ENCODE peak calls at places on chromosomes 4 and X, in four cellular contexts. J is H1, G is psoas muscle, V is IMR-90. B is an unnamed sample.
A peak's percentile ranks its signal among the peaks of the same experiment; 100 is the strongest.

GRCh38 chr4:136281889-136282288 is 1250.4 kb downstream of the PCDH18 start:
- DNase-seq in G (no peak), V (no peak), J (no peak), B (no peak)

GRCh38 chr4:1329408-1330371 is 17.3 kb upstream of the UVSSA start:
- DNase-seq in V (no peak), J (no peak), G (peak; percentile 67), B (peak; percentile 51)

GRCh38 chrX:150007356-150007755 is 69.1 kb upstream of the EOLA2 start:
- DNase-seq in V (no peak), G (no peak), J (no peak), B (no peak)

GRCh38 chr4:13627185-13627605 is 330 bp downstream of the BOD1L1 start:
- DNase-seq in V (no peak), J (no peak), G (peak; percentile 56), B (no peak)

GRCh38 chr4:144861471-144861870 is 215.5 kb downstream of the HHIP start:
- DNase-seq in V (no peak), G (no peak), J (no peak), B (no peak)

GRCh38 chr4:183261953-183262775 is 57.9 kb downstream of the CLDN22 start:
- DNase-seq in G (peak; percentile 83), V (peak; percentile 80), J (peak; percentile 89), B (peak; percentile 34)

GRCh38 chr4:1166509-1167243 is 5.7 kb downstream of the SPON2 start:
- DNase-seq in J (no peak), V (no peak), G (no peak), B (no peak)

GRCh38 chrX:40651620-40652223 is 4.4 kb upstream of the CXorf38 start:
- DNase-seq in G (peak; percentile 67), J (peak; percentile 53), V (peak; percentile 65), B (peak; percentile 37)

GRCh38 chr4:128354205-128354821 is 66.7 kb upstream of the PGRMC2 start:
- DNase-seq in J (no peak), G (no peak), V (peak; percentile 97), B (no peak)

GRCh38 chr4:122661661-122662160 is 40.8 kb upstream of the IL21 start:
- DNase-seq in J (no peak), V (peak; percentile 20), G (no peak), B (no peak)

GRCh38 chrX:92260102-92260501 is 480.9 kb downstream of the PCDH11X start:
- DNase-seq in G (no peak), J (no peak), V (no peak), B (no peak)

GRCh38 chrX:48521353-48522243 is at the start of gene EBP:
- DNase-seq in J (peak; percentile 88), V (peak; percentile 77), G (peak; percentile 91), B (peak; percentile 89)

GRCh38 chrX:109874548-109874947 is 128.4 kb upstream of the TMEM164 start:
- DNase-seq in J (no peak), G (no peak), V (no peak), B (no peak)

GRCh38 chr4:79209822-79210635 is 115.8 kb downstream of the NAA11 start:
- DNase-seq in J (no peak), G (peak; percentile 25), V (no peak), B (no peak)

GRCh38 chr4:22897520-22898108 is 204.9 kb downstream of the GBA3 start:
- DNase-seq in V (peak; percentile 5), G (no peak), J (peak; percentile 63), B (no peak)

GRCh38 chrX:24860140-24860539 is 155.6 kb downstream of the ARX start:
- DNase-seq in G (no peak), V (peak; percentile 6), J (no peak), B (no peak)

GRCh38 chrX:16946971-16947562 is 609 bp downstream of the REPS2 start:
- DNase-seq in G (peak; percentile 52), J (no peak), V (no peak), B (peak; percentile 3)

GRCh38 chrX:87621697-87622096 is 104.1 kb downstream of the KLHL4 start:
- DNase-seq in V (no peak), G (no peak), J (no peak), B (no peak)

GRCh38 chr4:161256716-161257115 is 907.1 kb downstream of the FSTL5 start:
- DNase-seq in G (no peak), V (no peak), J (no peak), B (no peak)

DNA sequence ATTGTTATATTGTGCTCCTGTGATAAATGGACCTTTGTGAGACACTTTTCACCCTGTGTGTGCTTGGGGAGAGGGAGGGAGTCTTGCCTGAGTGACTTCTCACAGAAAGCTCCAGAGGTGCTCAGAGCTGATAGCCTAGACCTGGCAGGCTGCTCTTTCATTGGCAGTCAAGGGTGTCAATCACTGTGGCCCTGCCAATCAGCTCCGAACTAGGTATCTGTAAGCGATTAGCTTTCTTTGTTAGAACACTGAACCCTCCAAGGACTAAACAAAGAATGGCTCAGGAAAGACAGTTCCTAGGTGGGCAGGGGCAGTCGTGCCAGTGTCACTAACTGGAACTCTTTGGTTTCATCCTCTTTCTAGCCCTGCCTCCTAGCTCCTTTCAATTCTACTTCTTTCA is 2.7 kb upstream of the NALF2 start:
- DNase-seq in J (peak; percentile 65), G (no peak), V (no peak), B (no peak)
- H3K9me3 ChIP-seq in J (no peaks in the 10 kb centered on the region), G (no peaks in the 10 kb centered on the region), V (peaks cover 2% of the 10 kb centered on the region), B (no peaks in the 10 kb centered on the region)

GRCh38 chr4:33395731-33396485 is 2675.7 kb downstream of the PCDH7 start:
- DNase-seq in J (no peak), V (no peak), G (no peak), B (no peak)
- H3K9me3 ChIP-seq in J (peaks cover 4% of the 10 kb centered on the region), V (peaks cover 6% of the 10 kb centered on the region), G (peaks cover 3% of the 10 kb centered on the region), B (no peaks in the 10 kb centered on the region)

DNA sequence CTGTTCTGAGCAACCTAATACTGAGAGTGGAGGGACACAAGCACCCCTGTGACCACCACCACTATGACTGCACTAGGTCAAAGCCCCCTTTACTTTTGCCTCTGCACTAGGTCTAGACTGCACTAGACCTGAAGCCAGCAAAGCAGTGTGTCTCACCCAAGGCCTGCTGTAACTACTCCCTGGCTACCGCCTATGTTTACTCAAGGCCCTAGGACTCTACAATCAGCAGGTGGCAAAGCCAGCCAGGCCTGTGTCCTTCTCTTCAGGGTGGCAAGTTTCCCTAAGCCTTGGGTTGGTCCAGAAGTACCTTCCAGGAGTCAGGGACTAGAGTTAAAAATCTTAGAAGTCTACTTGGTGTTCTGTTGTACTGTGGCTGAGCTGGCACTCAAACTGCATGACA is 15.9 kb downstream of the RAB33B start:
- DNase-seq in V (no peak), G (no peak), J (no peak), B (no peak)
- H3K9me3 ChIP-seq in V (peaks cover 8% of the 10 kb centered on the region), G (peaks cover 12% of the 10 kb centered on the region), J (no peaks in the 10 kb centered on the region), B (no peaks in the 10 kb centered on the region)

DNA sequence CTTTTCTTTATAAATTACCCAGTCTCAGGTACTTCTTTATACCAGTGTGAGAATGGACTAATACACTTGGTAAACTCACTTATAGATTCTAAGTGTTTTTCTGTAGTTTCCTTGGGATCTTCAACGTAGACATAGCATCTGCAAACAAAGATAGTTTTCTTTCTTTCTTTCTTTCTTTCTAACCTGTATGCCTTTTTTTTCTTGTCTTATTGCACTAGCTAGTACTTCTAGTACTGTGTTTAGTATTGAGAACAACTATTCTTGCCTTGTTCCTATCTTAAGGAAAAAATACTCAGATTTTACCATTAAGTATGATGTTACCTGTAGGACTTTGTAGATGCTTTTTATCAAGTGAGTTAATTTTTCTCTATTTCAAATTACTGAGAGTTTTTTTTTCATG is 102.2 kb downstream of the EDA start:
- DNase-seq in J (no peak), G (no peak), V (no peak), B (no peak)
- H3K9me3 ChIP-seq in J (peaks cover 4% of the 10 kb centered on the region), G (peaks cover 25% of the 10 kb centered on the region), V (peaks cover 3% of the 10 kb centered on the region), B (no peaks in the 10 kb centered on the region)

DNA sequence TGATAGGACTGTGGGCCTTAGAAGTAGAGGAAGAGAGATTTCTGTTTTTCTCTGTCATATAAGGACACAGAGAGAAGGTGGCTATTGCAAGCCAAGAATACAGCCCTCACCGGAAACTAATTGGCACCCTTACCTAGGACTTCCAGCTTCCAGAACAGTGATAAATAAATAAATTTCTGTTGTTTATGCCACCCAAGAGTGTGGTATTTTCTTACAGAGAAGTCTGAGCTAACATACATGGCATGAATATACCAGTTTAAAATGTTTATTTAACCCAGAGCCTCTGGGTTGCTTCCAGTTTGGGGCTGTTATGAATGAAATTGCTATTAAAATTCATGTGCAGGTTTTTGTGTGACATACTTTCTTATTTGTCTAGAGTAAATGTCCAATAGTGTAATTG is 654.0 kb upstream of the ATOH1 start:
- DNase-seq in G (no peak), V (no peak), J (no peak), B (no peak)
- H3K9me3 ChIP-seq in G (no peaks in the 10 kb centered on the region), V (no peaks in the 10 kb centered on the region), J (no peaks in the 10 kb centered on the region), B (no peaks in the 10 kb centered on the region)

GRCh38 chr4:28490669-28491068 is 1630.0 kb downstream of the STIM2 start:
- DNase-seq in V (peak; percentile 52), G (no peak), J (no peak), B (no peak)
- H3K9me3 ChIP-seq in V (no peaks in the 10 kb centered on the region), G (no peaks in the 10 kb centered on the region), J (no peaks in the 10 kb centered on the region), B (no peaks in the 10 kb centered on the region)